ENCODE peak calls at places on chromosomes 4 and X, in seven cellular contexts. One of them, this sample, is unnamed. For H3K9me3, the result is how much of the 10 kb centered on the place peaks cover.

GRCh38 chr4:83855044-83855443 is 319.1 kb downstream of the GPAT3 start:
- DNase-seq in A549: peak
- DNase-seq in Peyer's patch: no peak
- DNase-seq in psoas muscle: no peak
- DNase-seq in endodermal cell: no peak
- DNase-seq in SJSA1: peak
- DNase-seq in CD4-positive, alpha-beta T cell: no peak
- DNase-seq in this sample: no peak

GRCh38 chr4:113899260-113900177 is 79.9 kb downstream of the ARSJ start:
- DNase-seq in endodermal cell: no peak
- DNase-seq in Peyer's patch: peak
- DNase-seq in A549: no peak
- DNase-seq in CD4-positive, alpha-beta T cell: no peak
- DNase-seq in SJSA1: no peak
- DNase-seq in psoas muscle: no peak
- DNase-seq in this sample: no peak

GRCh38 chrX:25527596-25527995 is 511.8 kb upstream of the ARX start:
- DNase-seq in SJSA1: no peak
- DNase-seq in Peyer's patch: no peak
- DNase-seq in A549: no peak
- DNase-seq in psoas muscle: no peak
- DNase-seq in CD4-positive, alpha-beta T cell: no peak
- DNase-seq in endodermal cell: no peak
- DNase-seq in this sample: no peak

GRCh38 chrX:41722816-41723215 is 1.2 kb upstream of the GPR82 start:
- DNase-seq in SJSA1: no peak
- DNase-seq in A549: no peak
- DNase-seq in endodermal cell: no peak
- DNase-seq in psoas muscle: no peak
- DNase-seq in CD4-positive, alpha-beta T cell: no peak
- DNase-seq in Peyer's patch: no peak
- DNase-seq in this sample: no peak

GRCh38 chr4:38531126-38531737 is 132.8 kb upstream of the KLF3 start:
- DNase-seq in SJSA1: no peak
- DNase-seq in A549: no peak
- DNase-seq in CD4-positive, alpha-beta T cell: no peak
- DNase-seq in Peyer's patch: no peak
- DNase-seq in endodermal cell: no peak
- DNase-seq in psoas muscle: no peak
- DNase-seq in this sample: no peak

GRCh38 chrX:2698604-2699003 is 7.5 kb downstream of the CD99 start:
- DNase-seq in CD4-positive, alpha-beta T cell: no peak
- DNase-seq in psoas muscle: no peak
- DNase-seq in SJSA1: no peak
- DNase-seq in endodermal cell: no peak
- DNase-seq in A549: no peak
- DNase-seq in Peyer's patch: no peak
- DNase-seq in this sample: no peak

GRCh38 chr4:185479507-185479971 is 8.0 kb upstream of the CCDC110 start:
- DNase-seq in endodermal cell: no peak
- DNase-seq in A549: no peak
- DNase-seq in CD4-positive, alpha-beta T cell: no peak
- DNase-seq in Peyer's patch: no peak
- DNase-seq in SJSA1: no peak
- DNase-seq in psoas muscle: no peak
- DNase-seq in this sample: no peak

GRCh38 chrX:11531226-11531625 is 134.5 kb downstream of the ARHGAP6 start:
- DNase-seq in Peyer's patch: no peak
- DNase-seq in psoas muscle: no peak
- DNase-seq in endodermal cell: no peak
- DNase-seq in SJSA1: no peak
- DNase-seq in A549: peak
- DNase-seq in CD4-positive, alpha-beta T cell: no peak
- DNase-seq in this sample: no peak

GRCh38 chr4:126572264-126572663 is 1060.5 kb upstream of the INTU start:
- DNase-seq in psoas muscle: no peak
- DNase-seq in CD4-positive, alpha-beta T cell: no peak
- DNase-seq in A549: no peak
- DNase-seq in endodermal cell: no peak
- DNase-seq in SJSA1: no peak
- DNase-seq in Peyer's patch: no peak
- DNase-seq in this sample: no peak

GRCh38 chr4:100836929-100837328 is 319.1 kb upstream of the EMCN start:
- DNase-seq in CD4-positive, alpha-beta T cell: no peak
- DNase-seq in psoas muscle: no peak
- DNase-seq in A549: no peak
- DNase-seq in endodermal cell: no peak
- DNase-seq in SJSA1: no peak
- DNase-seq in Peyer's patch: no peak
- DNase-seq in this sample: no peak

GRCh38 chr4:47031713-47032404 is 492 bp downstream of the GABRB1 start:
- DNase-seq in SJSA1: no peak
- DNase-seq in CD4-positive, alpha-beta T cell: no peak
- DNase-seq in psoas muscle: no peak
- DNase-seq in Peyer's patch: peak
- DNase-seq in A549: no peak
- DNase-seq in endodermal cell: no peak
- DNase-seq in this sample: peak

GRCh38 chrX:14801136-14801535 is 71.7 kb downstream of the FANCB start:
- DNase-seq in psoas muscle: no peak
- DNase-seq in A549: no peak
- DNase-seq in endodermal cell: no peak
- DNase-seq in CD4-positive, alpha-beta T cell: no peak
- DNase-seq in Peyer's patch: no peak
- DNase-seq in SJSA1: no peak
- DNase-seq in this sample: no peak

GRCh38 chr4:125833-126232 is 1.5 kb downstream of the ZNF718 start:
- DNase-seq in Peyer's patch: no peak
- DNase-seq in SJSA1: no peak
- DNase-seq in endodermal cell: no peak
- DNase-seq in psoas muscle: no peak
- DNase-seq in A549: no peak
- DNase-seq in CD4-positive, alpha-beta T cell: no peak
- DNase-seq in this sample: no peak

GRCh38 chrX:19926095-19926494 is 38.7 kb upstream of the SH3KBP1 start:
- DNase-seq in Peyer's patch: no peak
- DNase-seq in SJSA1: no peak
- DNase-seq in CD4-positive, alpha-beta T cell: no peak
- DNase-seq in A549: no peak
- DNase-seq in psoas muscle: no peak
- DNase-seq in endodermal cell: no peak
- DNase-seq in this sample: no peak

GRCh38 chr4:77600521-77601451 is 4.8 kb upstream of the CXCL13 start:
- DNase-seq in psoas muscle: no peak
- DNase-seq in Peyer's patch: peak
- DNase-seq in A549: peak
- DNase-seq in SJSA1: no peak
- DNase-seq in endodermal cell: peak
- DNase-seq in CD4-positive, alpha-beta T cell: no peak
- DNase-seq in this sample: peak

GRCh38 chrX:138710311-138710791 is 1.2 kb downstream of the FGF13 start:
- DNase-seq in A549: peak
- DNase-seq in Peyer's patch: no peak
- DNase-seq in CD4-positive, alpha-beta T cell: no peak
- DNase-seq in SJSA1: no peak
- DNase-seq in endodermal cell: peak
- DNase-seq in psoas muscle: peak
- DNase-seq in this sample: no peak

GRCh38 chrX:70280573-70280972 is 1.4 kb upstream of the RAB41 start:
- DNase-seq in CD4-positive, alpha-beta T cell: no peak
- DNase-seq in endodermal cell: no peak
- DNase-seq in A549: no peak
- DNase-seq in psoas muscle: no peak
- DNase-seq in SJSA1: no peak
- DNase-seq in Peyer's patch: no peak
- DNase-seq in this sample: no peak

GRCh38 chrX:1592128-1592862 is 891 bp downstream of the AKAP17A start:
- DNase-seq in psoas muscle: no peak
- DNase-seq in CD4-positive, alpha-beta T cell: no peak
- DNase-seq in endodermal cell: peak
- DNase-seq in A549: no peak
- DNase-seq in SJSA1: no peak
- DNase-seq in Peyer's patch: no peak
- DNase-seq in this sample: peak

GRCh38 chrX:72001471-72001870 is 90.8 kb downstream of the NHSL2 start:
- DNase-seq in SJSA1: no peak
- DNase-seq in psoas muscle: no peak
- DNase-seq in CD4-positive, alpha-beta T cell: no peak
- DNase-seq in endodermal cell: peak
- DNase-seq in A549: no peak
- DNase-seq in Peyer's patch: no peak
- DNase-seq in this sample: no peak

GRCh38 chr4:133402616-133403015 is 253.5 kb downstream of the PCDH10 start:
- DNase-seq in A549: no peak
- DNase-seq in endodermal cell: no peak
- DNase-seq in CD4-positive, alpha-beta T cell: no peak
- DNase-seq in psoas muscle: no peak
- DNase-seq in Peyer's patch: no peak
- DNase-seq in SJSA1: no peak
- DNase-seq in this sample: no peak

GRCh38 chr4:242121-242848 is 63.0 kb downstream of the ZNF732 start:
- DNase-seq in SJSA1: no peak
- DNase-seq in A549: peak
- DNase-seq in CD4-positive, alpha-beta T cell: peak
- DNase-seq in endodermal cell: peak
- DNase-seq in psoas muscle: peak
- DNase-seq in Peyer's patch: peak
- DNase-seq in this sample: peak

GRCh38 chrX:44550563-44550962 is 7.9 kb upstream of the FUNDC1 start:
- DNase-seq in SJSA1: no peak
- DNase-seq in endodermal cell: no peak
- DNase-seq in CD4-positive, alpha-beta T cell: no peak
- DNase-seq in psoas muscle: no peak
- DNase-seq in A549: no peak
- DNase-seq in Peyer's patch: no peak
- DNase-seq in this sample: no peak

GRCh38 chr4:80610845-80611244 is 275.3 kb downstream of the CFAP299 start:
- DNase-seq in A549: no peak
- DNase-seq in Peyer's patch: peak
- DNase-seq in CD4-positive, alpha-beta T cell: no peak
- DNase-seq in psoas muscle: no peak
- DNase-seq in SJSA1: no peak
- DNase-seq in endodermal cell: no peak
- DNase-seq in this sample: peak

DNA sequence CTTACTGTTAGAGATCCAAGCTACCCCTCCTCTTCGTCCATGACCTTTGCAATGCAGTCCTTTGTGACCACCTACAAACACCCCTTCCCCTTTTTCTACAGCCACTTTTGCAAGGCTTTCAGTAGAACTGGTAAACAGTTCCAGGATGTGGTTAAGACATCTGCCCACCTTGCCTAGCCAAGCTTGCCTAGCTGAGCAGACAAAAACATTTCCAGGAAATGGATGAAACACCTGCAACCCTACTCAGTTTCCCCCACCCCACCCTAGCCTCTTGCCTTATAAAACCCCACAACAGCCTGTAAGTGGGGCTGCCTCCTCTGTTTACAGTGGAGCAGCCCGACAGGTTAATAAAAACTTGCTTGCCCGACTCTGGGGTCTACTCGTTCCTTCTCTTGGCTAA is 133.8 kb downstream of the ZC4H2 start:
- DNase-seq in psoas muscle: no peak
- DNase-seq in Peyer's patch: peak
- DNase-seq in A549: no peak
- DNase-seq in endodermal cell: no peak
- DNase-seq in SJSA1: no peak
- DNase-seq in CD4-positive, alpha-beta T cell: no peak
- DNase-seq in this sample: no peak
- H3K9me3 ChIP-seq in psoas muscle: under half
- H3K9me3 ChIP-seq in Peyer's patch: under half
- H3K9me3 ChIP-seq in A549: under half
- H3K9me3 ChIP-seq in endodermal cell: under half
- H3K9me3 ChIP-seq in SJSA1: under half
- H3K9me3 ChIP-seq in CD4-positive, alpha-beta T cell: half or more
- H3K9me3 ChIP-seq in this sample: under half

DNA sequence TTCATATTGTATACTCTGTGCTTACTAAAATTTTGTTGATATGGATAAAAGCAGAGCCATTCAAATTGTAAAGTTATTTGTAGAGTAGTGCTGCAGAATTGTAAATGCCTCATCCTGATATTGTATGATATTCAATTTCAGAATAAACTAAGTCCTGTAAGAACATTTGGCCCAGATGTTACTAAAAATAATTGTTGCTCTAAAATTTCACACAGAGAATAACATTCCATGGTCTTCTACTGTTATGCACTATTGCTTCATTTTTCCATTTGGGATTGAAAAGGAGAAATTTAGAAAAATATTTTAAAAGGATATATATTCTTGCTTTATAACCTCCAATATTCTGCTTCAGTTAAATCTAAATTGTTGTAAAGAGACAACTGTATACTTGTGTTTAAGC is 195.6 kb downstream of the LARP7 start:
- DNase-seq in SJSA1: no peak
- DNase-seq in A549: no peak
- DNase-seq in psoas muscle: no peak
- DNase-seq in Peyer's patch: no peak
- DNase-seq in endodermal cell: no peak
- DNase-seq in CD4-positive, alpha-beta T cell: no peak
- DNase-seq in this sample: no peak
- H3K9me3 ChIP-seq in SJSA1: under half
- H3K9me3 ChIP-seq in A549: under half
- H3K9me3 ChIP-seq in psoas muscle: under half
- H3K9me3 ChIP-seq in Peyer's patch: under half
- H3K9me3 ChIP-seq in endodermal cell: half or more
- H3K9me3 ChIP-seq in CD4-positive, alpha-beta T cell: under half
- H3K9me3 ChIP-seq in this sample: under half

DNA sequence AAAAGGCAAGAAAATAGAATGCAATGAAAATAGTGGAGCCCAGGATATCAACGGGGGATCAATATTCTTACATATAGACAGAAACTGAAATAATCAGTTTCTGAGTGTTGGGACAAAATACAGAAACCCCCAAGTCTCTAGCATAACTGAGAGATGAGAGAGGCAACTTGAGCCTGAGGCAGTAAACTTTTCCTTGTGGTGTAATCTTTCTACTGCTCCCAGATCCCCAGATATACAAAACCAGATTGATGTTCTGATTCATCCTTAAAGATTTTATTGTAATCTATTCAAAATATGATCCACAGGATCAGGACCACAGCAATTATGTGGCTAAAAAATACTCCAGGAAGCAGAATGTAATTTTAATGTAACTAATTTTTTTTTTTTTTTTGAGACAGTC is 2282.6 kb downstream of the ARAP2 start:
- DNase-seq in CD4-positive, alpha-beta T cell: no peak
- DNase-seq in psoas muscle: no peak
- DNase-seq in Peyer's patch: no peak
- DNase-seq in SJSA1: no peak
- DNase-seq in endodermal cell: no peak
- DNase-seq in A549: no peak
- DNase-seq in this sample: no peak
- H3K9me3 ChIP-seq in CD4-positive, alpha-beta T cell: under half
- H3K9me3 ChIP-seq in psoas muscle: under half
- H3K9me3 ChIP-seq in Peyer's patch: under half
- H3K9me3 ChIP-seq in SJSA1: under half
- H3K9me3 ChIP-seq in endodermal cell: under half
- H3K9me3 ChIP-seq in A549: under half
- H3K9me3 ChIP-seq in this sample: under half

DNA sequence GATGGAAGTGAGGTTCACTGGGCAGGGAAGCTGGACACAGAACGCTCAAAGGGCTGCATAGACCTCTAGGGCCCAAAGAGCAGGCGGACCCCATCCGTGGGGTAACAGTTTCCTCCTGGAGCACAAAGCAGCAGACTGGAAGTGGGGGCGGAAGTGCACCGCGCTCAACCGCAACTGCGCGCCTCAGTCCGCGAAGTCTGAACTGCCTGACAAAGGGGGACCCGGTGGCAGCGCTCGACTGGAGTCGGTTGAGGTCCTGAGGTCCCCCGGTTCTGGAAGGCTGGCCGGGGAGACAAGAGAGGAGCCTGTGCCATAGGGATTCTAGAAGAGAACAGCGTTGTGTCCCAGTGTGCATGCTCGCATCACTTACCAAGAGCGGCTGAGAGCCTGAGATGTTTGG is 58.5 kb downstream of the ALPK1 start:
- DNase-seq in endodermal cell: no peak
- DNase-seq in CD4-positive, alpha-beta T cell: no peak
- DNase-seq in Peyer's patch: no peak
- DNase-seq in SJSA1: no peak
- DNase-seq in psoas muscle: no peak
- DNase-seq in A549: no peak
- DNase-seq in this sample: no peak
- H3K9me3 ChIP-seq in endodermal cell: under half
- H3K9me3 ChIP-seq in CD4-positive, alpha-beta T cell: under half
- H3K9me3 ChIP-seq in Peyer's patch: under half
- H3K9me3 ChIP-seq in SJSA1: under half
- H3K9me3 ChIP-seq in psoas muscle: under half
- H3K9me3 ChIP-seq in A549: under half
- H3K9me3 ChIP-seq in this sample: under half